ENCODE peak calls at places on chromosomes 5 and 9, in four cellular contexts. U, I, L and V are unnamed samples.

GRCh38 chr5:132049559-132049958 is 10.9 kb upstream of the IL3 start:
- DNase-seq in U (no peak), I (no peak), L (no peak), V (no peak)

GRCh38 chr9:135611142-135611874 is 28.0 kb downstream of the GLT6D1 start:
- DNase-seq in U (no peak), I (no peak), L (no peak), V (no peak)

GRCh38 chr5:141742866-141743651 is 61.0 kb upstream of the ARAP3 start:
- DNase-seq in U (peak), I (peak), L (no peak), V (no peak)

GRCh38 chr9:134010774-134011173 is 14.5 kb upstream of the BRD3OS start:
- DNase-seq in U (no peak), I (no peak), L (no peak), V (no peak)

GRCh38 chr9:70954607-70955143 is 166.7 kb downstream of the TRPM3 start:
- DNase-seq in U (no peak), I (no peak), L (peak), V (no peak)

GRCh38 chr5:176822426-176823075 is 12.2 kb downstream of the UNC5A start:
- DNase-seq in U (no peak), I (no peak), L (no peak), V (no peak)

GRCh38 chr9:38334234-38334633 is 58.3 kb upstream of the ALDH1B1 start:
- DNase-seq in U (peak), I (no peak), L (no peak), V (no peak)

GRCh38 chr5:20470997-20471396 is 483.0 kb upstream of the CDH18 start:
- DNase-seq in U (no peak), I (no peak), L (no peak), V (no peak)

GRCh38 chr9:123814526-123814925 is 115.4 kb downstream of the DENND1A start:
- DNase-seq in U (no peak), I (no peak), L (no peak), V (no peak)

GRCh38 chr9:134602547-134603362 is 38.8 kb upstream of the COL5A1 start:
- DNase-seq in U (no peak), I (peak), L (peak), V (no peak)

GRCh38 chr5:79956173-79956670 is 34.8 kb downstream of the MTX3 start:
- DNase-seq in U (no peak), I (peak), L (peak), V (no peak)

GRCh38 chr5:132776077-132776931 is 735 bp downstream of the SEPTIN8 start:
- DNase-seq in U (no peak), I (no peak), L (peak), V (no peak)

GRCh38 chr5:181241393-181241975 is 2.2 kb downstream of the RACK1 start:
- DNase-seq in U (peak), I (peak), L (peak), V (no peak)

GRCh38 chr5:150313921-150314716 is 11.4 kb upstream of the ARSI start:
- DNase-seq in U (no peak), I (no peak), L (no peak), V (no peak)

GRCh38 chr5:10030219-10030831 is 219.4 kb downstream of the ATPSCKMT start:
- DNase-seq in U (peak), I (peak), L (peak), V (no peak)

GRCh38 chr5:16034640-16035039 is 145.0 kb downstream of the MARCHF11 start:
- DNase-seq in U (no peak), I (no peak), L (no peak), V (no peak)

GRCh38 chr5:177426566-177427210 is at the start of gene GRK6:
- DNase-seq in U (peak), I (no peak), L (peak), V (peak)

GRCh38 chr9:89662718-89663246 is 58.0 kb downstream of the GADD45G start:
- DNase-seq in U (no peak), I (no peak), L (no peak), V (no peak)

GRCh38 chr9:26882154-26882553 is 10.4 kb downstream of the CAAP1 start:
- DNase-seq in U (peak), I (no peak), L (no peak), V (no peak)

GRCh38 chr9:71746753-71747115 is 21.6 kb downstream of the CEMIP2 start:
- DNase-seq in U (no peak), I (no peak), L (no peak), V (no peak)

GRCh38 chr9:122005597-122005996 is 87.5 kb downstream of the TTLL11 start:
- DNase-seq in U (no peak), I (peak), L (no peak), V (no peak)

GRCh38 chr9:69060766-69061165 is 25.2 kb downstream of the FXN start:
- DNase-seq in U (no peak), I (no peak), L (no peak), V (no peak)

GRCh38 chr9:132597073-132597775 is 14.8 kb downstream of the BARHL1 start:
- DNase-seq in U (no peak), I (no peak), L (no peak), V (no peak)

GRCh38 chr5:158200624-158201023 is 341.7 kb upstream of the CLINT1 start:
- DNase-seq in U (no peak), I (no peak), L (no peak), V (no peak)